ENCODE peak calls at places on chromosomes 5 and 9, in five cellular contexts. X, C, Y, J and P are unnamed samples. For H3K4me1, the result is how much of the 10 kb centered on the place peaks cover.

GRCh38 chr9:89000281-89000875 is 9.1 kb downstream of the S1PR3 start:
- DNase-seq in Y (no peak), X (no peak), C (no peak), J (no peak), P (no peak)

GRCh38 chr9:108933231-108933630 is 693 bp downstream of the ELP1 start:
- DNase-seq in C (no peak), X (peak), Y (peak), J (peak), P (no peak)

GRCh38 chr9:130651752-130652151 is 12.6 kb upstream of the PRDM12 start:
- DNase-seq in J (no peak), Y (no peak), X (no peak), C (no peak), P (no peak)

GRCh38 chr5:148786456-148786855 is 40.0 kb upstream of the ADRB2 start:
- DNase-seq in J (peak), C (no peak), Y (no peak), X (no peak), P (no peak)

GRCh38 chr9:98767915-98768314 is 28.4 kb downstream of the ANKS6 start:
- DNase-seq in C (no peak), Y (no peak), X (no peak), J (no peak), P (no peak)

GRCh38 chr9:7909537-7909936 is 110.0 kb upstream of the DMAC1 start:
- DNase-seq in X (no peak), J (no peak), Y (no peak), C (no peak), P (no peak)

GRCh38 chr5:43432486-43433365 is 20.5 kb upstream of the CCL28 start:
- DNase-seq in X (no peak), Y (peak), C (peak), J (peak), P (peak)

GRCh38 chr9:135105211-135105745 is 17.8 kb downstream of the OLFM1 start:
- DNase-seq in C (no peak), J (no peak), Y (no peak), X (no peak), P (no peak)

GRCh38 chr5:154369682-154370081 is 76.1 kb upstream of the SAP30L start:
- DNase-seq in J (peak), X (no peak), Y (no peak), C (no peak), P (no peak)

GRCh38 chr5:149826574-149826973 is 96.5 kb downstream of the PPARGC1B start:
- DNase-seq in Y (no peak), C (no peak), X (no peak), J (peak), P (no peak)

GRCh38 chr5:83683836-83684235 is 36.8 kb downstream of the HAPLN1 start:
- DNase-seq in Y (no peak), C (no peak), J (no peak), X (no peak), P (no peak)

GRCh38 chr5:34531736-34532135 is 124.4 kb upstream of the RAI14 start:
- DNase-seq in Y (no peak), C (no peak), J (peak), X (no peak), P (no peak)

DNA sequence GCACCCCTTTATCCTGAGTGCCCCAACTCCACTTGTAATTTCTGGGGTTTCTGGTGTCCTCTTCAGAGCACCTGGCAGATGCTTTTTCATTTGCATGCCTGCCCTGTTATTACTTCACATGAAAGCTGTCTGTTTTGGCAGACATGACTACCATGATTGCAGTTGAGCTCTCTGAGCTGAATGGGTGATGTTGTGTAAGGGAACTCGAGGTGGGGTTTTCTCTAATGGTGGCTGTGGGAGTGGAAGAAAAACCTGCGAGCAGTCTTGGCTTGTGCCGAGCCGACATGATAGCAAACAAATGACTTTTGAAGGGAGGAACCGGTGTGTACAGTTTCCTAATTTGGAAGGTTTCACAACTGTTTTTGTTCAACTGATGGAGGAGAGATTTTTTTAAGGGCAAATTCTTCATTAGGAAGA is 196.2 kb downstream of the AOPEP start:
- DNase-seq in C (no peak), X (peak), Y (no peak), J (peak), P (no peak)
- H3K4me1 ChIP-seq in C (half or more), X (under half), Y (under half), J (under half), P (under half)

DNA sequence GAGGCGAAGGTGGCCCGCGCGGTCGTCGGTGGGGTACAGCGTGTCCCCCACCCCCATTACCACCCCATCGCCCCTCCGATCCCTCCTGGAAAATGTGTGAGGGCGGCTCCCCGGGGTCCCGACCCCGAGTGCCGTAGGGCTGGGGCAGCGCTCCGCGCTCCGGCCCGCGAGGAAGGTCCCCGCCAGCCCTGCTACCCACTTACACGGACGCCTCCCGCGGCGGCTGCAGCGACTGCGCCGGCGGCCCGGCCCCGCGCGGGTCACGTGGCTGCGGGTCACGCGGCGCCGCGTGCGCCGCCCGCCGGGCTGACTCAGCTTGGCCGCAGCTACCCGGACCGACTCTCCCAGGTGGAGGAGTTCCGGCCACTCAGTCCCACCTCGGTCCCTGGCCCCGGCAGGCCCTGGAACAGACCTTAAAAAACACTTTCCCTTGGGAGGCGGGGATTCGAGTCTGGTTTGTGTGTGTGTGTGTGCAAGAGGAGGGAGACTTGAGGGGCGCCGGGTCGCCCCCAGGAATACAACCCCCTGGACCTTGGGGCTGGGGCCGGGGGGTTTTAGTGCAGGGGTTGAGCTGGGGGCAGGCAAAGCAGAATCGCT is at the start of gene GNPDA1:
- DNase-seq in X (peak), J (peak), C (peak), Y (peak), P (peak)
- TF ChIP-seq CTCF in X (peak), J (peak), C (no peak), Y (peak), P (no peak)

DNA sequence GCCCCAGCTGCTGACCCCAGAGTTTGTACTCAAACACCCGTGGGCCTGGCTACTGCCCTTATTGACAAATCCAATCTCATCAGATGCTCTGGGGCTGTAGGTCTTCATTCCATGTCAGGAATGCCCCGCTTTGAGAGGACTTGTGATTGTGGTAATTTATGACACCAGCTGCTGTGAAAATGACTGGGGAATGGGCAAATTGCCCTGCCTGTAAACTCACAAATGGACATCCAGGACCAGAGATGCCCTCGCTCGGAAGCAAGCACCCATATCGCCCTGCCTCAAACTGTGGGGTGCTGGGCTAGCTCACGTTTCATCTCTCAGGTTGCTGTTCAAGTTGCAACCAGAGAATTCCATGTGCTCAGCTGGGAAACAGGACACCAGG is 225.9 kb upstream of the MAP3K1 start:
- DNase-seq in C (no peak), J (no peak), X (no peak), Y (no peak), P (no peak)
- H3K27ac ChIP-seq in C (no peak), J (no peak), X (peak), Y (peak), P (no peak)

DNA sequence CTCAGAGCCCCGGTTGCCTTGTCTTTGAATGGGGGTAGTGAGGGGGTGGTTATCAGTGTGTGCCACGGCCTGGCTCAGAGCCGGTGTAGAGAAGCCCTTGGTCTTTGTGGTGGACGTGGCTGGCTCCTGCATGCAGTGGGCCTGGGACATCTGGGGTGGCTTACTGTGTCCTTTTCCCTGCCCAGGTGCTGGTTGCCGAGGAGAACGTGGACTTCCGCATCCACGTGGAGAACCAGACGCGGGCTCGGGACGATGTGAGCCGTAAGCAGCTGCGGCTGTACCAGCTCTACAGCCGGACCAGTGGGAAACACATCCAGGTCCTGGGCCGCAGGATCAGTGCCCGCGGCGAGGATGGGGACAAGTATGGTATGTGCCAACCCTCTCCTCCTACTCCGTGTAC is 16.5 kb downstream of the FGF18 start:
- DNase-seq in Y (no peak), X (no peak), J (no peak), C (no peak), P (no peak)
- H3K4me1 ChIP-seq in Y (under half), X (under half), J (under half), C (under half), P (under half)

GRCh38 chr5:665541-665955 is 27.6 kb downstream of the TPPP start:
- DNase-seq in C (no peak), J (no peak), X (no peak), Y (no peak), P (no peak)
- TF ChIP-seq CTCF in C (no peak), J (no peak), X (no peak), Y (no peak), P (no peak)

GRCh38 chr9:133356391-133357091 is at the start of the genes SURF1 and SURF2:
- DNase-seq in X (peak), J (peak), C (peak), Y (peak), P (peak)
- H3K27ac ChIP-seq in X (peak), J (peak), C (peak), Y (peak), P (peak)